ENCODE peak calls at places on chromosomes 2 and 18, in four cellular contexts. Q, H, Z and M are unnamed samples.

GRCh38 chr2:178238144-178238521 is 43.8 kb downstream of the OSBPL6 start:
- DNase-seq in Q (no peak), H (no peak), Z (no peak), M (no peak)

GRCh38 chr2:120740375-120740764 is 4.7 kb downstream of the GLI2 start:
- DNase-seq in Q (no peak), H (no peak), Z (no peak), M (no peak)

GRCh38 chr2:39431592-39432316 is 5.3 kb downstream of the MAP4K3 start:
- DNase-seq in Q (no peak), H (no peak), Z (no peak), M (no peak)

GRCh38 chr2:167411367-167411766 is 523.1 kb downstream of the XIRP2 start:
- DNase-seq in Q (no peak), H (no peak), Z (no peak), M (no peak)

GRCh38 chr2:181683518-181684453 is 3.5 kb upstream of the NEUROD1 start:
- DNase-seq in Q (no peak), H (no peak), Z (no peak), M (no peak)

GRCh38 chr2:8437228-8437948 is 244.5 kb upstream of the ID2 start:
- DNase-seq in Q (no peak), H (no peak), Z (no peak), M (no peak)

GRCh38 chr18:23032030-23032582 is 99.0 kb downstream of the RBBP8 start:
- DNase-seq in Q (no peak), H (no peak), Z (no peak), M (no peak)

GRCh38 chr2:118750959-118751565 is 96.4 kb downstream of the EN1 start:
- DNase-seq in Q (peak), H (no peak), Z (no peak), M (no peak)

GRCh38 chr2:12047761-12048160 is 301.3 kb downstream of the LPIN1 start:
- DNase-seq in Q (no peak), H (no peak), Z (no peak), M (no peak)

GRCh38 chr2:64646007-64646880 is 7.5 kb downstream of the SERTAD2 start:
- DNase-seq in Q (peak), H (peak), Z (peak), M (peak)

GRCh38 chr2:38095996-38096861 is 20.3 kb upstream of the CYP1B1 start:
- DNase-seq in Q (peak), H (no peak), Z (no peak), M (no peak)

GRCh38 chr18:57438669-57439616 is 3.8 kb downstream of the ONECUT2 start:
- DNase-seq in Q (no peak), H (no peak), Z (no peak), M (no peak)

GRCh38 chr18:35376742-35377695 is at the start of gene ZNF396:
- DNase-seq in Q (peak), H (peak), Z (peak), M (peak)

GRCh38 chr2:13662055-13662454 is 945.3 kb downstream of the TRIB2 start:
- DNase-seq in Q (no peak), H (no peak), Z (no peak), M (no peak)

GRCh38 chr18:74724186-74724585 is 126.5 kb downstream of the ZNF407 start:
- DNase-seq in Q (no peak), H (no peak), Z (no peak), M (no peak)

GRCh38 chr2:146874260-146874658 is 970.6 kb upstream of the ACVR2A start:
- DNase-seq in Q (peak), H (no peak), Z (no peak), M (no peak)

GRCh38 chr2:9897796-9898195 is 53.7 kb upstream of the GRHL1 start:
- DNase-seq in Q (no peak), H (no peak), Z (no peak), M (no peak)

GRCh38 chr2:42784204-42784880 is 8.0 kb downstream of the HAAO start:
- DNase-seq in Q (no peak), H (no peak), Z (no peak), M (no peak)

GRCh38 chr2:230447455-230448451 is 31.8 kb downstream of the SP100 start:
- DNase-seq in Q (no peak), H (peak), Z (no peak), M (no peak)

GRCh38 chr2:20012282-20013060 is at the start of gene MATN3:
- DNase-seq in Q (no peak), H (no peak), Z (no peak), M (peak)

GRCh38 chr2:53230691-53231090 is 536.9 kb upstream of the CHAC2 start:
- DNase-seq in Q (no peak), H (no peak), Z (no peak), M (no peak)

GRCh38 chr2:236637691-236638569 is 68.3 kb downstream of the ACKR3 start:
- DNase-seq in Q (no peak), H (no peak), Z (no peak), M (no peak)

GRCh38 chr2:185583058-185583816 is 155.4 kb upstream of the FSIP2 start:
- DNase-seq in Q (peak), H (no peak), Z (no peak), M (peak)

GRCh38 chr18:55783921-55784320 is 195.9 kb upstream of the TCF4 start:
- DNase-seq in Q (no peak), H (no peak), Z (no peak), M (no peak)

GRCh38 chr2:72694715-72695496 is 130.9 kb downstream of the EXOC6B start:
- DNase-seq in Q (peak), H (no peak), Z (no peak), M (peak)

GRCh38 chr2:240360645-240361475 is 74.6 kb upstream of the GPC1 start:
- DNase-seq in Q (no peak), H (no peak), Z (no peak), M (no peak)

GRCh38 chr2:174603280-174603679 is 5.7 kb upstream of the WIPF1 start:
- DNase-seq in Q (peak), H (peak), Z (peak), M (peak)

GRCh38 chr18:29087616-29088246 is 910.8 kb upstream of the CDH2 start:
- DNase-seq in Q (peak), H (no peak), Z (no peak), M (no peak)

GRCh38 chr2:168149431-168149830 is 98.0 kb downstream of the STK39 start:
- DNase-seq in Q (no peak), H (no peak), Z (no peak), M (no peak)

GRCh38 chr2:10045561-10046355 is 2.4 kb downstream of the KLF11 start:
- DNase-seq in Q (no peak), H (no peak), Z (no peak), M (no peak)

GRCh38 chr18:48902023-48902855 is 48.5 kb downstream of the SMAD7 start:
- DNase-seq in Q (peak), H (no peak), Z (no peak), M (peak)

GRCh38 chr2:181781082-181781786 is 100.9 kb upstream of the NEUROD1 start:
- DNase-seq in Q (peak), H (no peak), Z (no peak), M (no peak)

GRCh38 chr2:165161510-165161909 is 42.3 kb downstream of the SCN3A start:
- DNase-seq in Q (no peak), H (no peak), Z (no peak), M (no peak)

GRCh38 chr18:45254683-45255082 is 360.6 kb upstream of the SLC14A2 start:
- DNase-seq in Q (peak), H (no peak), Z (no peak), M (no peak)

GRCh38 chr2:230942920-230943896 is 18.2 kb upstream of the GPR55 start:
- DNase-seq in Q (no peak), H (peak), Z (no peak), M (no peak)

GRCh38 chr2:25073025-25073424 is 31.1 kb downstream of the EFR3B start:
- DNase-seq in Q (no peak), H (no peak), Z (no peak), M (no peak)

GRCh38 chr18:36155960-36156757 is 26.5 kb downstream of the ELP2 start:
- DNase-seq in Q (no peak), H (no peak), Z (no peak), M (no peak)

GRCh38 chr2:118269408-118270051 is 181.3 kb downstream of the INSIG2 start:
- DNase-seq in Q (no peak), H (no peak), Z (no peak), M (peak)

GRCh38 chr2:180048256-180048655 is 41.2 kb upstream of the CWC22 start:
- DNase-seq in Q (no peak), H (no peak), Z (no peak), M (no peak)

GRCh38 chr18:56043691-56044090 is 455.7 kb upstream of the TCF4 start:
- DNase-seq in Q (no peak), H (no peak), Z (no peak), M (no peak)